ENCODE peak calls at places on chromosome 20, in six cellular contexts. R is CD8-positive, alpha-beta T cell; G is fibroblast of lung; U is BE2C; X is AG04450; K is DND-41. P is an unnamed sample.

GRCh38 chr20:32062776-32063170 is 10.7 kb downstream of the HCK start:
- DNase-seq in R (no peak), G (no peak), U (no peak), X (no peak), K (no peak), P (no peak)

GRCh38 chr20:3925899-3926638 is 36.9 kb downstream of the PANK2 start:
- DNase-seq in R (no peak), G (no peak), U (no peak), X (no peak), K (no peak), P (no peak)

GRCh38 chr20:57432874-57433491 is 41.8 kb downstream of the RBM38 start:
- DNase-seq in R (peak; percentile 57), G (peak; percentile 12), U (no peak), X (no peak), K (peak; percentile 82), P (no peak)

GRCh38 chr20:34112600-34113061 is 588 bp upstream of the EIF2S2 start:
- DNase-seq in R (no peak), G (peak; percentile 36), U (peak; percentile 46), X (no peak), K (peak; percentile 54), P (peak; percentile 28)

GRCh38 chr20:53582574-53583351 is 10.9 kb downstream of the ZNF217 start:
- DNase-seq in R (peak; percentile 47), G (peak; percentile 92), U (peak; percentile 55), X (peak; percentile 77), K (peak; percentile 3), P (no peak)

GRCh38 chr20:38304845-38305447 is 990 bp downstream of the BPI start:
- DNase-seq in R (no peak), G (no peak), U (peak; percentile 36), X (no peak), K (peak; percentile 28), P (peak; percentile 65)

GRCh38 chr20:34689486-34689885 is 12.6 kb upstream of the PIGU start:
- DNase-seq in R (no peak), G (no peak), U (no peak), X (no peak), K (no peak), P (no peak)

GRCh38 chr20:32702706-32703425 is 29.1 kb upstream of the C20orf203 start:
- DNase-seq in R (no peak), G (no peak), U (no peak), X (no peak), K (no peak), P (no peak)

GRCh38 chr20:52814371-52814770 is 157.8 kb upstream of the TSHZ2 start:
- DNase-seq in R (no peak), G (no peak), U (no peak), X (no peak), K (no peak), P (no peak)

GRCh38 chr20:44018684-44019637 is 104.3 kb downstream of the TOX2 start:
- DNase-seq in R (no peak), G (peak; percentile 15), U (peak; percentile 26), X (no peak), K (peak; percentile 26), P (no peak)

GRCh38 chr20:53679597-53680309 is 86.1 kb upstream of the ZNF217 start:
- DNase-seq in R (no peak), G (peak; percentile 27), U (no peak), X (no peak), K (no peak), P (no peak)

GRCh38 chr20:35007891-35008290 is 52.2 kb downstream of the MYH7B start:
- DNase-seq in R (no peak), G (no peak), U (no peak), X (no peak), K (no peak), P (no peak)

GRCh38 chr20:2104236-2104635 is 2.6 kb downstream of the STK35 start:
- DNase-seq in R (no peak), G (no peak), U (no peak), X (no peak), K (no peak), P (no peak)

GRCh38 chr20:63894358-63895201 is at the start of gene DNAJC5:
- DNase-seq in R (peak; percentile 97), G (peak; percentile 79), U (peak; percentile 96), X (peak; percentile 79), K (peak; percentile 96), P (peak; percentile 88)

GRCh38 chr20:56575961-56576360 is 42.9 kb downstream of the FAM209B start:
- DNase-seq in R (no peak), G (no peak), U (no peak), X (no peak), K (no peak), P (no peak)

GRCh38 chr20:50678213-50678898 is 13.0 kb downstream of the RIPOR3 start:
- DNase-seq in R (no peak), G (peak; percentile 43), U (no peak), X (no peak), K (no peak), P (no peak)

GRCh38 chr20:63657260-63657936 is 714 bp upstream of the RTEL1 start:
- DNase-seq in R (no peak), G (no peak), U (no peak), X (no peak), K (no peak), P (no peak)

GRCh38 chr20:51801220-51801991 is 915 bp downstream of the SALL4 start:
- DNase-seq in R (no peak), G (no peak), U (no peak), X (no peak), K (no peak), P (no peak)

GRCh38 chr20:11387189-11387754 is 530.4 kb upstream of the BTBD3 start:
- DNase-seq in R (no peak), G (peak; percentile 97), U (no peak), X (peak; percentile 83), K (no peak), P (no peak)

GRCh38 chr20:41245086-41245707 is 72.3 kb downstream of the ZHX3 start:
- DNase-seq in R (no peak), G (peak; percentile 36), U (no peak), X (no peak), K (no peak), P (no peak)

GRCh38 chr20:60262967-60263603 is 304.9 kb downstream of the CDH26 start:
- DNase-seq in R (peak; percentile 56), G (no peak), U (peak; percentile 20), X (no peak), K (peak; percentile 49), P (peak; percentile 44)

GRCh38 chr20:36957875-36958667 is 6.6 kb upstream of the SAMHD1 start:
- DNase-seq in R (no peak), G (no peak), U (no peak), X (no peak), K (no peak), P (no peak)

GRCh38 chr20:39880890-39881289 is 808.1 kb downstream of the MAFB start:
- DNase-seq in R (no peak), G (peak; percentile 58), U (no peak), X (no peak), K (peak; percentile 17), P (no peak)

GRCh38 chr20:55253765-55254164 is 751.6 kb downstream of the CBLN4 start:
- DNase-seq in R (no peak), G (peak; percentile 70), U (no peak), X (no peak), K (no peak), P (no peak)

DNA sequence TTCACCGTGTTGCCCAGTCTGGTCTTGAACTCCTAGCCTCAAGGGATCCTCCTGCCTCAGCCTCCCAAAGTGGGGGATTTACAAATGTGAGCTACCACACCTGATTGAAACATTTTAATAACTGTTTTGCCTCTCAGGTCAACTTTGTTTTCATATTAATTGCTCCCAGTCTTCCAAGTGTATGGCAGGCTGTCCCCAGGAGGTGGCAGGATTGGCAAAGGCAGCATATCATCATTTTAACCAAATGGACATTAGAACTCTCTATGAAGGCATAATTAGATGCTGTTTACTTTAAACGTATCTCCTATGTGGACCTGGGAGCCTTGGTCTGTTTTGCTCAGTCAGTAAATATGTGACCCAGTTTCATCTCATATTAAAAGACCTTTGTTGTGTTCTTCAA is 59.2 kb upstream of the CSE1L start:
- DNase-seq in R (no peak), G (no peak), U (peak; percentile 26), X (no peak), K (no peak), P (no peak)
- TF ChIP-seq CTCF in R (no peak), G (peak; percentile 33), U (peak; percentile 75), X (peak; percentile 28), K (peak; percentile 59), P (peak; percentile 34)

DNA sequence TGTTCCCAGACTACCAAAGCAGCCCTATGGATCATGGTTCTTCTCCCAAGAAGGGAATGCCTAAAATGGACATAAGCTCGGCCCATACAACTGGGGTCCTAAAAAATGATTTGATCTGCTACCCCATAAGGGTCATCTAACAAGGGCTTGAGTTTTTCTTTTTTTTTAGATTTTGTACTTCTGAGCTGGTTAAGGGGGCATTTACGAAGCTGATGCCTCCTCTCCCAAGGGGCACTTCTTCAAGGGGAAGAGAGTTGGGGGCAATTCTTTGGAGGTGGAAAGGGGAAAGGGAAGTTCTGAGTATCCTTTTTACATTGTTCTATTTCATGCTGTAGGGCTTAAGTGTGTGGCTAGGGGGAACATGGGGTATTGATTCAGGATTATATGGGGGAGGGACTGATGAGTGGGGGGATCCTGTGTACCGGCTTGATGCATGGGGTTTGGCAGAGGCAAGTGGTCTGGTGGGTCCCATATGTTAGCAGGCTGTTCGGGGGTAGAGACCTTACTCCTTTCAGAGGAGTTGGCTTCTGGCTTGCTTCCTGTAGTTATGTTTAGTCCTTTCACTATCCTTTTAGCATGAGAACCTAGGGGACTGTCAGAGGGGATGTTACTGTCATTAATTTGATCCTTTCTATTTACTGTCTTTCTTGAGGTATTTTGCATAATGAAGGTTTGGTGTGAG is 8.1 kb upstream of the ZNFX1 start:
- DNase-seq in R (no peak), G (no peak), U (no peak), X (no peak), K (no peak), P (no peak)
- H3K9me3 ChIP-seq in R (peaks cover 49% of the 10 kb centered on the region), G (peaks cover 10% of the 10 kb centered on the region), U (no peaks in the 10 kb centered on the region), X (peaks cover 36% of the 10 kb centered on the region), K (peaks cover 51% of the 10 kb centered on the region), P (peaks cover 3% of the 10 kb centered on the region)

GRCh38 chr20:7989379-7989778 is 30.2 kb downstream of the TMX4 start:
- DNase-seq in R (no peak), G (no peak), U (no peak), X (no peak), K (no peak), P (no peak)
- TF ChIP-seq CTCF in R (no peak), G (no peak), U (no peak), X (no peak), K (peak; percentile 19), P (no peak)

GRCh38 chr20:25368526-25368925 is 22.1 kb downstream of the ABHD12 start:
- DNase-seq in R (no peak), G (no peak), U (no peak), X (no peak), K (no peak), P (no peak)
- H3K9me3 ChIP-seq in R (no peaks in the 10 kb centered on the region), G (no peaks in the 10 kb centered on the region), U (peaks cover 3% of the 10 kb centered on the region), X (peaks cover 46% of the 10 kb centered on the region), K (no peaks in the 10 kb centered on the region), P (no peaks in the 10 kb centered on the region)

GRCh38 chr20:7893019-7893730 is 47.1 kb downstream of the HAO1 start:
- DNase-seq in R (no peak), G (no peak), U (no peak), X (no peak), K (no peak), P (no peak)

GRCh38 chr20:7883741-7884140 is 56.5 kb downstream of the HAO1 start:
- DNase-seq in R (no peak), G (no peak), U (no peak), X (no peak), K (no peak), P (no peak)

GRCh38 chr20:7889736-7890135 is 50.5 kb downstream of the HAO1 start:
- DNase-seq in R (no peak), G (no peak), U (no peak), X (no peak), K (no peak), P (no peak)
- TF ChIP-seq CTCF in R (no peak), G (no peak), U (no peak), X (no peak), K (no peak), P (no peak)